ENCODE peak calls at places on chromosomes 1 and 21, in four cellular contexts. One of them, this sample, is unnamed.

GRCh38 chr1:116259665-116260064 is 113.4 kb upstream of the ATP1A1 start:
- DNase-seq in H1: no peak
- DNase-seq in transverse colon: no peak
- DNase-seq in HL-60: no peak
- DNase-seq in this sample: no peak

GRCh38 chr1:78303620-78304019 is 187.2 kb upstream of the PTGFR start:
- DNase-seq in H1: no peak
- DNase-seq in HL-60: no peak
- DNase-seq in transverse colon: peak; percentile 17
- DNase-seq in this sample: peak; percentile 92

GRCh38 chr1:169106921-169107672 is 607 bp downstream of the ATP1B1 start:
- DNase-seq in transverse colon: peak; percentile 32
- DNase-seq in HL-60: no peak
- DNase-seq in H1: peak; percentile 54
- DNase-seq in this sample: no peak

GRCh38 chr1:183417691-183418491 is at the start of gene NMNAT2:
- DNase-seq in HL-60: no peak
- DNase-seq in H1: peak; percentile 77
- DNase-seq in transverse colon: no peak
- DNase-seq in this sample: no peak

GRCh38 chr1:42700006-42700405 is 17.8 kb downstream of the YBX1 start:
- DNase-seq in transverse colon: no peak
- DNase-seq in HL-60: no peak
- DNase-seq in H1: no peak
- DNase-seq in this sample: no peak

GRCh38 chr1:62159940-62160348 is 34.7 kb upstream of the L1TD1 start:
- DNase-seq in H1: no peak
- DNase-seq in HL-60: no peak
- DNase-seq in transverse colon: no peak
- DNase-seq in this sample: no peak

GRCh38 chr1:52553372-52554266 is 727 bp upstream of the TUT4 start:
- DNase-seq in H1: peak; percentile 91
- DNase-seq in HL-60: peak; percentile 72
- DNase-seq in transverse colon: peak; percentile 86
- DNase-seq in this sample: no peak

GRCh38 chr1:23081376-23081775 is 62.1 kb downstream of the KDM1A start:
- DNase-seq in transverse colon: no peak
- DNase-seq in H1: no peak
- DNase-seq in HL-60: no peak
- DNase-seq in this sample: no peak

GRCh38 chr1:235254721-235255120 is 73.3 kb downstream of the ARID4B start:
- DNase-seq in H1: no peak
- DNase-seq in transverse colon: no peak
- DNase-seq in HL-60: no peak
- DNase-seq in this sample: no peak

GRCh38 chr1:243501002-243501401 is 245.2 kb downstream of the SDCCAG8 start:
- DNase-seq in transverse colon: no peak
- DNase-seq in HL-60: no peak
- DNase-seq in H1: no peak
- DNase-seq in this sample: no peak

GRCh38 chr1:87999852-88000251 is 671.2 kb downstream of the LMO4 start:
- DNase-seq in transverse colon: no peak
- DNase-seq in H1: no peak
- DNase-seq in HL-60: no peak
- DNase-seq in this sample: no peak

GRCh38 chr21:44706026-44706705 is 5.2 kb downstream of the TSPEAR start:
- DNase-seq in HL-60: no peak
- DNase-seq in transverse colon: no peak
- DNase-seq in H1: peak; percentile 56
- DNase-seq in this sample: no peak

GRCh38 chr1:92473781-92474495 is 12.8 kb downstream of the GFI1 start:
- DNase-seq in H1: no peak
- DNase-seq in transverse colon: no peak
- DNase-seq in HL-60: no peak
- DNase-seq in this sample: no peak

GRCh38 chr1:10451286-10451685 is 1.5 kb downstream of the CORT start:
- DNase-seq in transverse colon: no peak
- DNase-seq in HL-60: no peak
- DNase-seq in H1: no peak
- DNase-seq in this sample: no peak

GRCh38 chr21:25296239-25296638 is 311.0 kb downstream of the MRPL39 start:
- DNase-seq in HL-60: no peak
- DNase-seq in H1: no peak
- DNase-seq in transverse colon: no peak
- DNase-seq in this sample: no peak

DNA sequence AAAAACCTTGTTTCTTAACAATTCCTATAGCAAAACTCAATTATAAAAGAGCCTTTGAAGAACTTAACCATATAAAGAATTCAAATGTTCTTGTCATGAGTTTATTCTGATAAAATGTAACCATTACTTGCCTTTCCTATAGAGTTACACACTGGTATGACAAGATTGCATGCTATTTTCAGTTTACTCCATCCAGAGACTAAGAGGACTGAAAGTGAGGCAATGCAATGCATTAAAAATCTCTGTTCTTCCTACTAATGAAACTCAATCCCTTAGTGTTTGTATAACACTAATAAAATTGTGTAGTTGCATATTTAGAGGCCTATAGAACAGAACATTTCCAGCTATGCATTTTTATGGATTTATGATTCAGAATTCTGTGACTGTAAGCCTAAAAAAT is 88.1 kb downstream of the COP1 start:
- DNase-seq in H1: no peak
- DNase-seq in HL-60: no peak
- DNase-seq in transverse colon: no peak
- DNase-seq in this sample: no peak
- TF ChIP-seq CTCF in H1: no peak
- TF ChIP-seq CTCF in HL-60: no peak
- TF ChIP-seq CTCF in transverse colon: no peak
- TF ChIP-seq CTCF in this sample: no peak

GRCh38 chr1:211882391-211882790 is 51.8 kb upstream of the LPGAT1 start:
- DNase-seq in HL-60: no peak
- DNase-seq in H1: no peak
- DNase-seq in transverse colon: no peak
- DNase-seq in this sample: no peak
- TF ChIP-seq POLR2AphosphoS5 in HL-60: no peak
- TF ChIP-seq POLR2AphosphoS5 in H1: no peak
- TF ChIP-seq POLR2AphosphoS5 in transverse colon: no peak
- TF ChIP-seq POLR2AphosphoS5 in this sample: no peak

GRCh38 chr1:94527447-94528031 is 14.0 kb downstream of the F3 start:
- DNase-seq in transverse colon: no peak
- DNase-seq in H1: no peak
- DNase-seq in HL-60: no peak
- DNase-seq in this sample: no peak
- TF ChIP-seq CTCF in transverse colon: no peak
- TF ChIP-seq CTCF in H1: no peak
- TF ChIP-seq CTCF in HL-60: no peak
- TF ChIP-seq CTCF in this sample: no peak

DNA sequence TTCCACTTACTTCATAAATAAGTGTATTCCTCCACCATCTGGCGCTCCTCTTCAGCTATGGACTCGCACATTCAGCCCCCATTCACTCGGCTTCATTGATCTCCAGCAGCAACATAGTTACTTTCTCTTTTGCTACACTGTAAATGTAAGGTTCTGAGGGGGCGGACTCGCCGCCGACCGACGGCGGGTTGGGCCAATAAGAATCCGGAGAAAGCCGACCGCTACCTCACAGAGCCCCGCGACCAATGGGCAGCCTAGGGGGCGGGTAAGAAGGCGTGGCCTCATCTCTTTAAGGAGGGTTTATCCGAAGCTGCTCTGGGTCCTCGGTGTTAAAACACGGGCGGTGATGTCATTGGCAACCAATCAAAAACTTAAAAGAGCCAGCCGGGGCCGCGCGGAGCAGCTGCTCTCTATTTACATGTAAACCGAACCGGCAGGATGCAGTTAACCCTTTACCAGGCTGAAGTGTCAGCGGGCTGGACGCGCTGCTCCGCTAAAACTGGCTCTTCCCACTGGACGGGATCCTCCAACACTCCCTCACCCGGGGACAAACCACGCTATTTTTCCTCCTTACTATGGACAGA is at the start of gene DUSP10:
- DNase-seq in H1: peak; percentile 93
- DNase-seq in transverse colon: peak; percentile 99
- DNase-seq in HL-60: peak; percentile 99
- DNase-seq in this sample: peak; percentile 100
- TF ChIP-seq POLR2AphosphoS5 in H1: peak; percentile 24
- TF ChIP-seq POLR2AphosphoS5 in transverse colon: peak; percentile 99
- TF ChIP-seq POLR2AphosphoS5 in HL-60: peak; percentile 59
- TF ChIP-seq POLR2AphosphoS5 in this sample: peak; percentile 88

This sample was measured in vagina.